ENCODE peak calls at places on chromosomes 16 and 17, in six cellular contexts. One of them, this sample, is unnamed.

GRCh38 chr16:642189-643049 is 791 bp downstream of the MCRIP2 start:
- DNase-seq in transverse colon: peak
- DNase-seq in body of pancreas: peak
- DNase-seq in adrenal gland: peak
- DNase-seq in tibial nerve: no peak
- DNase-seq in suprapubic skin: no peak
- DNase-seq in this sample: peak

GRCh38 chr16:56936491-56936890 is 4.5 kb downstream of the HERPUD1 start:
- DNase-seq in transverse colon: no peak
- DNase-seq in body of pancreas: no peak
- DNase-seq in adrenal gland: no peak
- DNase-seq in tibial nerve: no peak
- DNase-seq in suprapubic skin: no peak
- DNase-seq in this sample: no peak

GRCh38 chr16:67396159-67396774 is 3.0 kb upstream of the TPPP3 start:
- DNase-seq in transverse colon: peak
- DNase-seq in body of pancreas: peak
- DNase-seq in adrenal gland: peak
- DNase-seq in tibial nerve: peak
- DNase-seq in suprapubic skin: peak
- DNase-seq in this sample: peak

GRCh38 chr17:48439473-48439872 is 9.5 kb upstream of the SKAP1 start:
- DNase-seq in transverse colon: no peak
- DNase-seq in body of pancreas: no peak
- DNase-seq in adrenal gland: no peak
- DNase-seq in tibial nerve: no peak
- DNase-seq in suprapubic skin: no peak
- DNase-seq in this sample: no peak

GRCh38 chr16:74724820-74725549 is 24.3 kb upstream of the MLKL start:
- DNase-seq in transverse colon: no peak
- DNase-seq in body of pancreas: no peak
- DNase-seq in adrenal gland: peak
- DNase-seq in tibial nerve: no peak
- DNase-seq in suprapubic skin: no peak
- DNase-seq in this sample: no peak

GRCh38 chr16:4489030-4489429 is 12.8 kb downstream of the HMOX2 start:
- DNase-seq in transverse colon: no peak
- DNase-seq in body of pancreas: no peak
- DNase-seq in adrenal gland: peak
- DNase-seq in tibial nerve: no peak
- DNase-seq in suprapubic skin: no peak
- DNase-seq in this sample: no peak

GRCh38 chr17:19347323-19348080 is 15.0 kb downstream of the B9D1 start:
- DNase-seq in transverse colon: no peak
- DNase-seq in body of pancreas: no peak
- DNase-seq in adrenal gland: no peak
- DNase-seq in tibial nerve: no peak
- DNase-seq in suprapubic skin: peak
- DNase-seq in this sample: no peak

GRCh38 chr17:50697663-50698272 is 9.9 kb downstream of the ANKRD40 start:
- DNase-seq in transverse colon: no peak
- DNase-seq in body of pancreas: no peak
- DNase-seq in adrenal gland: no peak
- DNase-seq in tibial nerve: no peak
- DNase-seq in suprapubic skin: no peak
- DNase-seq in this sample: no peak

GRCh38 chr16:3951861-3952332 is 71.4 kb upstream of the CREBBP start:
- DNase-seq in transverse colon: no peak
- DNase-seq in body of pancreas: no peak
- DNase-seq in adrenal gland: no peak
- DNase-seq in tibial nerve: peak
- DNase-seq in suprapubic skin: peak
- DNase-seq in this sample: no peak

GRCh38 chr17:76054112-76054476 is 18.2 kb downstream of the SRP68 start:
- DNase-seq in transverse colon: no peak
- DNase-seq in body of pancreas: no peak
- DNase-seq in adrenal gland: no peak
- DNase-seq in tibial nerve: no peak
- DNase-seq in suprapubic skin: no peak
- DNase-seq in this sample: no peak

GRCh38 chr16:86019446-86020047 is 120.6 kb downstream of the IRF8 start:
- DNase-seq in transverse colon: no peak
- DNase-seq in body of pancreas: no peak
- DNase-seq in adrenal gland: no peak
- DNase-seq in tibial nerve: no peak
- DNase-seq in suprapubic skin: peak
- DNase-seq in this sample: no peak

GRCh38 chr16:66525396-66526180 is 24.3 kb downstream of the TK2 start:
- DNase-seq in transverse colon: no peak
- DNase-seq in body of pancreas: no peak
- DNase-seq in adrenal gland: no peak
- DNase-seq in tibial nerve: no peak
- DNase-seq in suprapubic skin: no peak
- DNase-seq in this sample: no peak

DNA sequence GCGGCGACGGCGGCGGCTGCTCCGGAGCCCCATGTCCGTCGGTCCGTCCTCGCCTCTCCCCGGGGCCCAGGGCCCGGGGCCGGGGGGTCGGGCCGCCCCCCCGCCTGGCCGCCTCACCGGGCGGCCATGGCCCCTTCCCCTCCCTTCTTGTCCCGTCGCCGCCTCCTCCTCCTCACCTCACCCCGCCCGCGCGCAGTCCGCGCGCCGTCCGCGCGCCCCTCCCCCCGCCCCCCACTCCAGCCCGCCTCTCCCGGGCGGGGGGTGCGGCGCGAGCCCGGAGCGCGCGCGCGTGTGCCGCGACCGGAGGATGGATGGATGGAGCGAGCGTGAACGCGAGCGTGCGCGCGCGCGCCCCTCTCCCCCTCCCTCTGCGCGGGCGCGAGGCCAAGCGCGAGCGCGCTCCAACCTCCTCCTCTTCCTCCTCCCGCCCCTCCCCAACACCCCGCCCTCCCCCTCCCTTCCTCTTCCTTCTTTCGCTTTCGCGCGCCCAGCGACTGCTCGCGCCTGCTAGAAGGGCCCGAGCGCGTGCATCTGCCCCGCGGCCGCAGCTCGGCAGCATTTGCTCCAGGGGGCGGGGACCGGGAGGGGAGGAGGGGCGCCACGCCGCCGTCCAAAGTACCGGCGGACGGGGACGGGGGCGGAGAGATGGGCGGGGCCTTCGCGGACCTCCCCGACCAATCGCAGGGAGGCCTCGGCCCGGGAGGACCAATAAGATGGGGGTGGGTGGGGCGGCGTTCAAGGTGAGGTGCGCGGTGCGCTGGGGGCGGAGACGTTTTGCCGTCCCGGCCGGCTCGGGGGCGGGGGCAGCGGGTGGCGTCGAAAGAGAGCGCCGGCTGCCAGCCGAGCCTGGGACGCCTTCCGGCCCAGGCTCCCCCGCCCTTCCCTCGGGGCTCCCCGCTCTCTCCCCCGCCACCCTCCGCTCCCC is at the start of gene ATXN7L3:
- DNase-seq in transverse colon: peak
- DNase-seq in body of pancreas: peak
- DNase-seq in adrenal gland: peak
- DNase-seq in tibial nerve: peak
- DNase-seq in suprapubic skin: peak
- DNase-seq in this sample: peak
- TF ChIP-seq POLR2A in transverse colon: no peak
- TF ChIP-seq POLR2A in body of pancreas: no peak
- TF ChIP-seq POLR2A in adrenal gland: peak
- TF ChIP-seq POLR2A in tibial nerve: no peak
- TF ChIP-seq POLR2A in suprapubic skin: no peak
- TF ChIP-seq POLR2A in this sample: peak

DNA sequence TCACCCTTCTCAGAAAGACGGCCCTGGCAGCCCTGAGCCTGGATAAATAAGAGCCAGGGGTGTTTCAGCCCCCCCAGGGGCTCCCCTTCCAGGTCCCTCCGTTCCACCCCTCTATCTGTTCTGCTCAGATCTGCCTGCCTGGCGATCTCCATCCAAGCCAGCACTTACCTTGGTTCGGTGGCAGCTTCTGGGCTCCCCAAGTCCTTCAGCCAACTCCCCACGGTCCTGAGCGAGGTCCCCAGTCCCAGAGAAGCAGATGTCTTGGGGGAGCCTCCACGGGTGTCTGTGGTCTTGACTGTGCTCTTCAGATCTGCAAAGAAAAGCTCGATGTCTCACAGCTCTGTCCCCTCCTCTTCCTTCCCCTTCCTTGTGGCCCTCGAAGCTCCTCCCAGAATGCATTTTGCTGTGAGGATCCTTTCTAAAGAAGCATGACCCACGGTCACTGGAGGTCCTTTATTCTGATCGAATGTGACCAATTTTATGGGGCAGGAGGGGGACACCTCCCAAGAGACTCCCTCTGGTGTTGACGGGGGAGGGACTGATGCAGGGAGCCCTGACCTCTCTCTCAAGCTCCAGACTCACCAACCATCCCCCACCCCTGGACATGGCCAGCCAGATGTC is at the start of gene PIK3R6:
- DNase-seq in transverse colon: no peak
- DNase-seq in body of pancreas: no peak
- DNase-seq in adrenal gland: no peak
- DNase-seq in tibial nerve: no peak
- DNase-seq in suprapubic skin: no peak
- DNase-seq in this sample: no peak
- TF ChIP-seq POLR2A in transverse colon: no peak
- TF ChIP-seq POLR2A in body of pancreas: no peak
- TF ChIP-seq POLR2A in adrenal gland: no peak
- TF ChIP-seq POLR2A in tibial nerve: no peak
- TF ChIP-seq POLR2A in suprapubic skin: no peak
- TF ChIP-seq POLR2A in this sample: no peak

DNA sequence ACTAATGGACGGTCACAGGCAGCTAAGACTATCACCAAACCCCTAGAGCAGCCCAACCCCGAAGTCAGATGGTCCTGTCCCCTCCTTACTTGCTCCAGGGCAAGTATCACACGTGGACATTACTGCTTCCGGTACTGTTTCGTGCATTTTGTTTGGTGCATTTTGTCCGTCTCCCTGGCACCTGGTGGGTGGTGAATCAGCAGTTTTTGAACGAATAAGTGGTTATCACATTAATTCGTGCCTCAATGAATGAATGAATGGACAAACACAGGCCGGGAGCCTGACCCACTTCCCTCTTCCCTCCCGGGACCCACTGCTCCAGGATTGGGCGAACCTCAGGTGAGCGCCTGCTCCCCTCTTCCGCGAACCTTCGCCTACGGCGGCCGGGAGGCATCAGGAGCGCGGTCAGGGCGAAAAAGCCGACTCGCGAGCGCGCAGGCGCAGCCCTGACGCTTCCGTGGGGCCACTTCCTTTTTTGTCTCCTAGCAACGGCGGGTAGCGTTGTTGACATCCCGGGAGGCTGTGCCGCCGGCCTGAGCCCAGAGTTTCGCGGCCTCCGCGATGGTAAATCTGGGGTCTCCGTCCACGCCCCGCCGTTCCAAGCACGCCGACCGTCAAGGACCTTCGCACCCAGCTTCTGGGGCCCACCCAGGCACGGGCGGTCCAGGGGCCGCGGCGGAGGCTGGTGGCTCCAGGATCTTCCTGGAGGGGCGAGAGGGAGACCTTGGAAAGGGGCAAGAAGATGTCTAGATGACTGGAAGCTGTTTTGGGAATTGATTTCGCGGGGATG is at the start of gene DYNLRB2:
- DNase-seq in transverse colon: peak
- DNase-seq in body of pancreas: peak
- DNase-seq in adrenal gland: peak
- DNase-seq in tibial nerve: peak
- DNase-seq in suprapubic skin: peak
- DNase-seq in this sample: peak
- TF ChIP-seq POLR2A in transverse colon: peak
- TF ChIP-seq POLR2A in body of pancreas: no peak
- TF ChIP-seq POLR2A in adrenal gland: no peak
- TF ChIP-seq POLR2A in tibial nerve: no peak
- TF ChIP-seq POLR2A in suprapubic skin: peak
- TF ChIP-seq POLR2A in this sample: no peak

GRCh38 chr17:21288581-21289017 is 4.1 kb downstream of the MAP2K3 start:
- DNase-seq in transverse colon: no peak
- DNase-seq in body of pancreas: no peak
- DNase-seq in adrenal gland: no peak
- DNase-seq in tibial nerve: no peak
- DNase-seq in suprapubic skin: peak
- DNase-seq in this sample: no peak

GRCh38 chr17:21286066-21286770 is 1.7 kb downstream of the MAP2K3 start:
- DNase-seq in transverse colon: peak
- DNase-seq in body of pancreas: peak
- DNase-seq in adrenal gland: peak
- DNase-seq in tibial nerve: peak
- DNase-seq in suprapubic skin: peak
- DNase-seq in this sample: peak

GRCh38 chr17:21286771-21287702 is 2.5 kb downstream of the MAP2K3 start:
- DNase-seq in transverse colon: peak
- DNase-seq in body of pancreas: peak
- DNase-seq in adrenal gland: no peak
- DNase-seq in tibial nerve: no peak
- DNase-seq in suprapubic skin: peak
- DNase-seq in this sample: no peak

GRCh38 chr17:21289175-21289901 is 4.8 kb downstream of the MAP2K3 start:
- DNase-seq in transverse colon: no peak
- DNase-seq in body of pancreas: no peak
- DNase-seq in adrenal gland: no peak
- DNase-seq in tibial nerve: no peak
- DNase-seq in suprapubic skin: peak
- DNase-seq in this sample: no peak

DNA sequence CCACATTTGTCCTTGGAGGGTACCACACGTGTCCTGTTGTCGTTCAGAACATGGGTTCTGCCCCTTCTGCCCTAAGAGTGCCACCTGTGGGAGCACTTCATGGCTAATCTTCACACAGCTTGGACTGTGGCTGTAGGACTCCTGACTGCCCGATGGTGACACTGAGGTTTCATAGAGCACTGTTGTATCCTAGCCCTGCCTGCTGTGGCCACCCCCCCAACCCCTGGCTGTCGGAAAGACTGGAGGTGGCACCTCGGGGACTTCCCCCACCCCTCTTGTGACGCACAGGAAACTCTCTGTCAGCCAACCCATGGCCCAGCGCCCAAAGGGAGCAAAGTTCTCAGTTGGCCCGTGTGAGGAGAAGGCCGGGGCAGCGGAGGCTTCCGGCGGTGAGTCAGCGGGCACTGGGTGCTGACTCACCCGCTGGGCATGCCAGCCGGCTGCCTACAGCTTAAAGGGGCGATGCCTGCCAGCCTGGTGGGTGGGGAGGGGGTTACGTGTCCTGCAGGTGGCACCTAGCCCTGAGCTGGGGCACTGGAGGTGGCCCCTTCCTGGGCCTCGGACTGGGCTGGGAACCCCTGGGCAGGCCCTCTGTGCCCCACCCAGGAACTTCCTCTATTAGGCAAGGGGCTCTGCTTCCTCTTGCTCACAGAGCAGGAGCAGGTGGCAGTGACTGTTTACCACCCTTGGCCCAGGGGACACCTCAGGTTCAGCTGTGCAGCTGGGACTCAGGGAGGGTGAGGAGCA is 3.4 kb downstream of the MAP2K3 start:
- DNase-seq in transverse colon: peak
- DNase-seq in body of pancreas: peak
- DNase-seq in adrenal gland: peak
- DNase-seq in tibial nerve: peak
- DNase-seq in suprapubic skin: peak
- DNase-seq in this sample: peak
- TF ChIP-seq POLR2A in transverse colon: peak
- TF ChIP-seq POLR2A in body of pancreas: peak
- TF ChIP-seq POLR2A in adrenal gland: peak
- TF ChIP-seq POLR2A in tibial nerve: no peak
- TF ChIP-seq POLR2A in suprapubic skin: no peak
- TF ChIP-seq POLR2A in this sample: peak

GRCh38 chr16:9003763-9004162 is 40.1 kb upstream of the USP7 start:
- DNase-seq in transverse colon: no peak
- DNase-seq in body of pancreas: no peak
- DNase-seq in adrenal gland: no peak
- DNase-seq in tibial nerve: no peak
- DNase-seq in suprapubic skin: no peak
- DNase-seq in this sample: no peak
- TF ChIP-seq POLR2A in transverse colon: no peak
- TF ChIP-seq POLR2A in body of pancreas: no peak
- TF ChIP-seq POLR2A in adrenal gland: no peak
- TF ChIP-seq POLR2A in tibial nerve: no peak
- TF ChIP-seq POLR2A in suprapubic skin: no peak
- TF ChIP-seq POLR2A in this sample: no peak

This sample was measured in prostate gland.